ENCODE peak calls at places on chromosomes 6 and 20, in seven cellular contexts. G is tibial artery; D is LHCN-M2; M is NCI-H510A; C is mammary epithelial cell; A is stimulated activated CD4-positive, alpha-beta T cell treated with anti-CD3 and anti-CD28 coated beads, Interleukin-12 subunit alpha, Interleukin-12 subunit beta, amount 100 ng/mL, for 4 hours; O is GM23248. K is an unnamed sample.

GRCh38 chr6:88952065-88952704 is 11.2 kb downstream of the RNGTT start:
- DNase-seq in O (peak), C (peak), D (no peak), A (no peak), M (no peak), G (no peak), K (no peak)

GRCh38 chr6:152943260-152943897 is 39.5 kb downstream of the FBXO5 start:
- DNase-seq in M (no peak), G (no peak), C (peak), D (no peak), O (no peak), A (no peak), K (no peak)

GRCh38 chr6:136226027-136226673 is 24.0 kb downstream of the MTFR2 start:
- DNase-seq in C (no peak), D (peak), G (no peak), M (no peak), O (peak), A (peak), K (no peak)

GRCh38 chr20:10218536-10219451 is at the start of gene SNAP25:
- DNase-seq in M (peak), O (peak), G (peak), A (peak), C (peak), D (peak), K (peak)

GRCh38 chr20:48171626-48172025 is 386.3 kb upstream of the SULF2 start:
- DNase-seq in D (no peak), A (no peak), M (no peak), G (no peak), O (no peak), C (no peak), K (no peak)

GRCh38 chr6:12958052-12958706 is 241.6 kb downstream of the PHACTR1 start:
- DNase-seq in O (peak), D (peak), C (no peak), G (no peak), M (no peak), A (no peak), K (no peak)

GRCh38 chr20:48686238-48687096 is 141.3 kb downstream of the PREX1 start:
- DNase-seq in A (no peak), D (no peak), M (no peak), O (peak), C (no peak), G (peak), K (peak)

GRCh38 chr20:45950330-45950646 is 15.8 kb downstream of the PCIF1 start:
- DNase-seq in M (no peak), D (no peak), G (no peak), C (no peak), A (no peak), O (no peak), K (no peak)

GRCh38 chr20:38730989-38731737 is 6.9 kb downstream of the SLC32A1 start:
- DNase-seq in G (no peak), O (peak), D (peak), A (peak), C (peak), M (peak), K (peak)

GRCh38 chr6:138206862-138207261 is 11.4 kb downstream of the PBOV1 start:
- DNase-seq in O (no peak), A (no peak), C (no peak), M (no peak), G (no peak), D (no peak), K (no peak)

GRCh38 chr20:46898433-46898832 is 3.8 kb downstream of the EYA2 start:
- DNase-seq in D (no peak), O (no peak), G (no peak), M (no peak), C (no peak), A (no peak), K (no peak)

GRCh38 chr6:144447487-144447886 is 162.4 kb downstream of the UTRN start:
- DNase-seq in D (peak), C (peak), G (no peak), A (no peak), O (peak), M (no peak), K (no peak)

GRCh38 chr6:151269318-151269995 is 29.7 kb downstream of the AKAP12 start:
- DNase-seq in O (peak), A (no peak), D (peak), G (no peak), C (peak), M (no peak), K (no peak)

GRCh38 chr20:4491643-4492042 is 230.1 kb upstream of the PRND start:
- DNase-seq in O (no peak), D (no peak), C (no peak), M (no peak), G (no peak), A (no peak), K (no peak)

GRCh38 chr6:52016918-52017748 is 70.3 kb downstream of the PKHD1 start:
- DNase-seq in C (no peak), G (no peak), O (no peak), A (no peak), D (no peak), M (no peak), K (no peak)

GRCh38 chr20:10714236-10714975 is 40.6 kb upstream of the JAG1 start:
- DNase-seq in A (no peak), C (peak), M (no peak), G (no peak), O (no peak), D (no peak), K (no peak)

GRCh38 chr20:19552144-19552895 is 205.7 kb upstream of the RIN2 start:
- DNase-seq in A (no peak), C (peak), G (peak), O (no peak), M (peak), D (no peak), K (peak)

GRCh38 chr6:100228437-100229424 is 234.7 kb upstream of the MCHR2 start:
- DNase-seq in C (peak), A (peak), M (peak), D (peak), G (peak), O (peak), K (peak)

GRCh38 chr6:74768120-74768519 is 437.7 kb downstream of the COL12A1 start:
- DNase-seq in G (no peak), O (peak), C (no peak), D (no peak), M (no peak), A (no peak), K (no peak)

GRCh38 chr20:49893242-49894072 is 21.9 kb downstream of the SPATA2 start:
- DNase-seq in M (no peak), C (no peak), D (peak), A (no peak), G (peak), O (peak), K (peak)

GRCh38 chr6:97068211-97068610 is 143.7 kb downstream of the KLHL32 start:
- DNase-seq in D (peak), C (peak), A (no peak), M (no peak), O (peak), G (no peak), K (no peak)

GRCh38 chr20:2195614-2196013 is 94.0 kb downstream of the STK35 start:
- DNase-seq in C (no peak), G (no peak), O (no peak), M (no peak), D (no peak), A (no peak), K (no peak)

GRCh38 chr6:105897131-105897530 is 189.0 kb upstream of the PRDM1 start:
- DNase-seq in M (no peak), A (no peak), C (no peak), G (no peak), O (peak), D (peak), K (no peak)

GRCh38 chr6:163986313-163986712 is 571.8 kb downstream of the QKI start:
- DNase-seq in O (no peak), M (no peak), C (no peak), G (no peak), A (no peak), D (peak), K (no peak)

GRCh38 chr6:126625019-126625418 is 285.1 kb downstream of the CENPW start:
- DNase-seq in D (peak), O (peak), G (no peak), A (no peak), C (peak), M (no peak), K (no peak)

GRCh38 chr20:49278817-49279676 is 1.2 kb upstream of the ZNFX1 start:
- DNase-seq in M (no peak), C (no peak), A (peak), D (no peak), O (peak), G (peak), K (no peak)

GRCh38 chr20:47765715-47766594 is 19.3 kb downstream of the SULF2 start:
- DNase-seq in O (peak), G (no peak), C (no peak), D (no peak), A (no peak), M (no peak), K (no peak)